ENCODE peak calls at places on chromosomes 6 and 20, in four cellular contexts. J is RWPE2; G is activated CD4-positive, alpha-beta T cell treated with anti-CD3 and anti-CD28 coated beads, Interleukin-2, amount 50 U/mL, for 24 hours; I is choroid plexus epithelial cell. R is an unnamed sample.

GRCh38 chr6:149168968-149169367 is 148.5 kb upstream of the TAB2 start:
- DNase-seq in I (no peak), G (no peak), J (no peak), R (no peak)

GRCh38 chr6:13194852-13195251 is 133.5 kb downstream of the TBC1D7 start:
- DNase-seq in J (no peak), I (peak), G (no peak), R (peak)

GRCh38 chr20:9235518-9235917 is 166.6 kb downstream of the PLCB4 start:
- DNase-seq in G (no peak), J (no peak), I (peak), R (no peak)

GRCh38 chr6:120116343-120116742 is 766.8 kb upstream of the MAN1A1 start:
- DNase-seq in G (no peak), J (no peak), I (no peak), R (no peak)

GRCh38 chr6:53064726-53065265 is 408 bp upstream of the FBXO9 start:
- DNase-seq in I (peak), J (peak), G (peak), R (peak)

GRCh38 chr6:121771937-121772717 is 336.7 kb downstream of the GJA1 start:
- DNase-seq in J (no peak), I (no peak), G (no peak), R (no peak)

GRCh38 chr20:6053776-6054688 is at the start of gene LRRN4:
- DNase-seq in G (no peak), I (no peak), J (peak), R (no peak)

GRCh38 chr20:40010483-40010882 is 678.6 kb downstream of the MAFB start:
- DNase-seq in G (no peak), J (peak), I (no peak), R (no peak)